ENCODE peak calls at places on chromosome 11, in six cellular contexts. Q is dorsolateral prefrontal cortex, Z is HFFc6, C is fibroblast of mammary gland, Y is fibroblast of lung, O is HTR-8/SVneo. H is an unnamed sample.

GRCh38 chr11:66749091-66749490 is 20.1 kb upstream of the SPTBN2 start:
- DNase-seq in Q (no peak), Z (no peak), C (no peak), Y (no peak), O (no peak), H (no peak)

GRCh38 chr11:118052581-118053206 is 24.2 kb upstream of the TMPRSS4 start:
- DNase-seq in Q (no peak), Z (no peak), C (no peak), Y (no peak), O (no peak), H (no peak)

GRCh38 chr11:17430616-17431015 is 42.2 kb upstream of the KCNJ11 start:
- DNase-seq in Q (no peak), Z (no peak), C (no peak), Y (no peak), O (no peak), H (no peak)

GRCh38 chr11:107549253-107549953 is 16.1 kb downstream of the ALKBH8 start:
- DNase-seq in Q (no peak), Z (peak), C (peak), Y (no peak), O (peak), H (peak)

GRCh38 chr11:9138612-9139579 is 47.5 kb upstream of the SCUBE2 start:
- DNase-seq in Q (no peak), Z (peak), C (peak), Y (peak), O (peak), H (no peak)

GRCh38 chr11:36109850-36110606 is 166.2 kb downstream of the LDLRAD3 start:
- DNase-seq in Q (no peak), Z (no peak), C (no peak), Y (peak), O (no peak), H (no peak)

GRCh38 chr11:38593649-38594048 is 1995.6 kb upstream of the RAG2 start:
- DNase-seq in Q (no peak), Z (no peak), C (no peak), Y (peak), O (peak), H (no peak)

GRCh38 chr11:44281151-44281550 is 28.8 kb downstream of the ALX4 start:
- DNase-seq in Q (no peak), Z (no peak), C (no peak), Y (no peak), O (no peak), H (no peak)

GRCh38 chr11:48675945-48676344 is 187.4 kb downstream of the OR4A47 start:
- DNase-seq in Q (no peak), Z (no peak), C (no peak), Y (no peak), O (no peak), H (no peak)

GRCh38 chr11:84922212-84922805 is 704.8 kb downstream of the DLG2 start:
- DNase-seq in Q (no peak), Z (no peak), C (no peak), Y (no peak), O (no peak), H (no peak)

GRCh38 chr11:7480132-7480531 is 5.2 kb upstream of the OLFML1 start:
- DNase-seq in Q (no peak), Z (no peak), C (peak), Y (no peak), O (no peak), H (no peak)

GRCh38 chr11:111631666-111632039 is 29.4 kb downstream of the SIK2 start:
- DNase-seq in Q (no peak), Z (peak), C (peak), Y (peak), O (no peak), H (peak)

H was measured in Karpas-422.